ENCODE peak calls at places on chromosomes 3 and 15, in nine cellular contexts. I is activated T-helper 1 cell treated with Interleukin-2 at 50 U/mL for 16 hours; A is pons; X is hepatocyte; E is COR-L47; V is activated naive CD8-positive, alpha-beta T cell treated with anti-CD3 and anti-CD28 coated beads for 36 hours; Z is M059J; L is T-helper 2 cell; G is stimulated activated naive CD8-positive, alpha-beta T cell treated with anti-CD3 and anti-CD28 coated beads, Interleukin-15, Interleukin-2, amounts not matched to agents 100 U/mL and 50 U/mL, for 24 hours. P is an unnamed sample.

GRCh38 chr15:31019986-31020385 is 28.6 kb upstream of the MTMR10 start:
- DNase-seq in V (no peak), X (no peak), L (no peak), A (no peak), Z (no peak), G (no peak), E (no peak), I (no peak), P (no peak)

GRCh38 chr15:29849716-29850115 is 27.4 kb upstream of the TJP1 start:
- DNase-seq in L (no peak), G (no peak), V (no peak), X (no peak), A (no peak), E (no peak), I (no peak), Z (peak), P (no peak)

GRCh38 chr3:31948255-31948654 is 32.8 kb downstream of the OSBPL10 start:
- DNase-seq in X (no peak), Z (no peak), G (no peak), E (no peak), V (no peak), A (no peak), I (no peak), L (no peak), P (no peak)

GRCh38 chr3:116393199-116393598 is 52.1 kb downstream of the LSAMP start:
- DNase-seq in I (no peak), X (no peak), A (no peak), L (no peak), V (no peak), G (no peak), Z (no peak), E (no peak), P (no peak)

GRCh38 chr15:72176155-72176554 is 21.4 kb downstream of the GRAMD2A start:
- DNase-seq in I (no peak), A (no peak), E (no peak), L (no peak), V (no peak), G (no peak), X (no peak), Z (no peak), P (no peak)

GRCh38 chr3:143302638-143303171 is 183.1 kb downstream of the CHST2 start:
- DNase-seq in G (no peak), E (no peak), A (no peak), I (no peak), Z (peak), X (peak), L (no peak), V (no peak), P (no peak)

GRCh38 chr3:139534992-139535879 is 4.3 kb downstream of the RBP1 start:
- DNase-seq in Z (peak), E (peak), X (peak), A (peak), L (no peak), G (no peak), V (no peak), I (no peak), P (no peak)

GRCh38 chr3:69161587-69162196 is 39.3 kb upstream of the LMOD3 start:
- DNase-seq in L (no peak), Z (peak), X (peak), V (peak), A (peak), E (no peak), G (peak), I (no peak), P (no peak)

GRCh38 chr3:35908366-35909232 is 269.3 kb downstream of the ARPP21 start:
- DNase-seq in X (peak), L (peak), Z (peak), G (peak), A (peak), I (no peak), V (peak), E (peak), P (no peak)

GRCh38 chr3:7683431-7683830 is 818.2 kb upstream of the LMCD1 start:
- DNase-seq in Z (no peak), I (no peak), G (no peak), V (no peak), A (no peak), L (no peak), X (no peak), E (no peak), P (no peak)

GRCh38 chr15:61086756-61087155 is 142.3 kb downstream of the RORA start:
- DNase-seq in V (no peak), L (no peak), A (no peak), G (no peak), X (no peak), Z (no peak), I (no peak), E (no peak), P (no peak)

GRCh38 chr3:20310629-20311028 is 124.6 kb upstream of the SGO1 start:
- DNase-seq in I (no peak), E (no peak), Z (peak), V (no peak), X (peak), L (no peak), G (no peak), A (no peak), P (no peak)

GRCh38 chr15:65900488-65900887 is 31.2 kb downstream of the RAB11A start:
- DNase-seq in X (no peak), G (no peak), A (no peak), L (no peak), Z (no peak), V (no peak), E (no peak), I (no peak), P (no peak)

GRCh38 chr3:111369953-111370352 is 172.0 kb upstream of the CD96 start:
- DNase-seq in Z (peak), L (no peak), V (no peak), A (no peak), E (no peak), I (no peak), G (no peak), X (no peak), P (no peak)

GRCh38 chr3:155859859-155860258 is 5.6 kb upstream of the SLC33A1 start:
- DNase-seq in Z (peak), L (no peak), A (peak), I (no peak), X (no peak), V (no peak), E (peak), G (no peak), P (no peak)

GRCh38 chr15:99981839-99982658 is 248.8 kb upstream of the LYSMD4 start:
- DNase-seq in V (no peak), X (no peak), A (no peak), G (no peak), I (no peak), E (no peak), L (no peak), Z (no peak), P (no peak)

GRCh38 chr15:60297047-60297446 is 100.7 kb downstream of the ANXA2 start:
- DNase-seq in A (no peak), G (no peak), L (no peak), V (no peak), I (no peak), E (no peak), Z (peak), X (no peak), P (no peak)

GRCh38 chr3:149519912-149520311 is 45.4 kb downstream of the TM4SF4 start:
- DNase-seq in V (no peak), Z (no peak), I (no peak), A (no peak), G (no peak), X (no peak), L (no peak), E (no peak), P (no peak)

GRCh38 chr15:58046467-58046866 is 19.0 kb downstream of the ALDH1A2 start:
- DNase-seq in A (no peak), V (no peak), X (no peak), E (no peak), L (no peak), G (no peak), Z (no peak), I (no peak), P (no peak)

GRCh38 chr3:139654637-139655365 is 23.0 kb downstream of the NMNAT3 start:
- DNase-seq in G (no peak), E (peak), V (no peak), I (no peak), A (no peak), Z (no peak), X (peak), L (no peak), P (no peak)

GRCh38 chr15:34436956-34437442 is 609 bp downstream of the GOLGA8A start:
- DNase-seq in Z (peak), A (peak), E (peak), I (peak), X (peak), G (peak), V (peak), L (peak), P (peak)

GRCh38 chr3:61685755-61686154 is 124.4 kb downstream of the PTPRG start:
- DNase-seq in E (peak), L (no peak), V (no peak), G (no peak), Z (peak), A (no peak), X (no peak), I (no peak), P (no peak)

GRCh38 chr3:172163320-172163719 is 123.9 kb downstream of the FNDC3B start:
- DNase-seq in G (no peak), V (no peak), X (no peak), E (no peak), L (no peak), Z (no peak), A (no peak), I (no peak), P (no peak)

GRCh38 chr15:50786871-50787270 is 21.4 kb upstream of the SPPL2A start:
- DNase-seq in A (no peak), V (no peak), Z (peak), I (no peak), X (no peak), E (no peak), L (no peak), G (no peak), P (no peak)

GRCh38 chr15:33154366-33155166 is 39.9 kb downstream of the FMN1 start:
- DNase-seq in X (no peak), L (no peak), I (no peak), Z (peak), E (no peak), V (no peak), A (peak), G (no peak), P (no peak)

GRCh38 chr3:12886106-12886679 is 44.8 kb upstream of the RPL32 start:
- DNase-seq in Z (no peak), X (no peak), L (no peak), E (no peak), G (peak), V (no peak), A (no peak), I (no peak), P (no peak)

GRCh38 chr15:64942356-64942755 is 30.7 kb downstream of the ANKDD1A start:
- DNase-seq in V (no peak), E (no peak), X (no peak), A (no peak), L (no peak), G (no peak), Z (no peak), I (no peak), P (no peak)

GRCh38 chr3:138188013-138188352 is 882 bp downstream of the ARMC8 start:
- DNase-seq in I (no peak), L (peak), V (peak), A (no peak), X (no peak), E (no peak), Z (peak), G (no peak), P (peak)

GRCh38 chr15:47473857-47474256 is 243.4 kb upstream of the SEMA6D start:
- DNase-seq in I (no peak), X (no peak), Z (no peak), G (no peak), A (peak), E (no peak), V (no peak), L (no peak), P (no peak)

GRCh38 chr3:105473521-105474223 is 107.0 kb downstream of the ALCAM start:
- DNase-seq in L (no peak), X (peak), A (no peak), G (no peak), E (no peak), Z (peak), V (no peak), I (no peak), P (no peak)

GRCh38 chr15:65066001-65066634 is 1.7 kb downstream of the RASL12 start:
- DNase-seq in Z (peak), A (no peak), L (no peak), E (no peak), V (no peak), G (no peak), I (no peak), X (no peak), P (no peak)

GRCh38 chr3:50319872-50320625 is 2.5 kb downstream of the HYAL2 start:
- DNase-seq in X (no peak), G (no peak), I (no peak), A (no peak), L (no peak), V (no peak), Z (no peak), E (no peak), P (no peak)

GRCh38 chr3:156148946-156149348 is 28.6 kb downstream of the KCNAB1 start:
- DNase-seq in G (no peak), Z (peak), E (no peak), I (no peak), X (no peak), V (no peak), A (peak), L (no peak), P (no peak)

GRCh38 chr3:14784087-14784596 is 34.6 kb upstream of the FGD5 start:
- DNase-seq in I (no peak), A (no peak), V (no peak), Z (no peak), L (no peak), X (peak), E (peak), G (no peak), P (no peak)